ENCODE peak calls at places on chromosomes 3 and 15, in four cellular contexts. S is H1, E is K562, Z is HCT116. D is an unnamed sample.

GRCh38 chr3:98884675-98885371 is 16.7 kb downstream of the DCBLD2 start:
- DNase-seq in S (no peak), E (no peak), Z (no peak), D (no peak)

GRCh38 chr15:70921297-70921696 is 28.7 kb downstream of the LRRC49 start:
- DNase-seq in S (no peak), E (no peak), Z (no peak), D (no peak)

GRCh38 chr3:11662392-11662990 is 18.8 kb upstream of the VGLL4 start:
- DNase-seq in S (no peak), E (no peak), Z (peak), D (no peak)

GRCh38 chr15:84915011-84915958 is 30.8 kb downstream of the SLC28A1 start:
- DNase-seq in S (no peak), E (peak), Z (peak), D (no peak)

GRCh38 chr15:87829651-87830050 is 426.9 kb downstream of the NTRK3 start:
- DNase-seq in S (no peak), E (no peak), Z (no peak), D (no peak)

GRCh38 chr15:69403611-69404010 is 10.5 kb upstream of the KIF23 start:
- DNase-seq in S (no peak), E (no peak), Z (no peak), D (no peak)

GRCh38 chr15:90087454-90088154 is 14.7 kb downstream of the IDH2 start:
- DNase-seq in S (no peak), E (peak), Z (no peak), D (no peak)

GRCh38 chr3:166829896-166830295 is 550.2 kb downstream of the ZBBX start:
- DNase-seq in S (no peak), E (no peak), Z (no peak), D (no peak)

GRCh38 chr3:89586256-89586655 is 478.8 kb downstream of the EPHA3 start:
- DNase-seq in S (no peak), E (no peak), Z (no peak), D (no peak)

GRCh38 chr3:114234739-114235138 is 2.6 kb downstream of the ZNF80 start:
- DNase-seq in S (no peak), E (no peak), Z (no peak), D (no peak)

GRCh38 chr15:26985050-26985449 is 14.1 kb downstream of the GABRG3 start:
- DNase-seq in S (no peak), E (no peak), Z (no peak), D (no peak)

GRCh38 chr3:124351430-124352142 is 359.7 kb upstream of the ROPN1 start:
- DNase-seq in S (no peak), E (peak), Z (peak), D (peak)

GRCh38 chr3:126851934-126852333 is 131.0 kb upstream of the PLXNA1 start:
- DNase-seq in S (peak), E (no peak), Z (no peak), D (no peak)

GRCh38 chr3:169618894-169619792 is 44.4 kb downstream of the MECOM start:
- DNase-seq in S (no peak), E (peak), Z (no peak), D (no peak)

GRCh38 chr3:41711656-41712055 is 250.2 kb downstream of the ULK4 start:
- DNase-seq in S (no peak), E (no peak), Z (no peak), D (no peak)
- TF ChIP-seq POLR2AphosphoS5 in S (no peak), E (no peak), Z (no peak), D (no peak)

GRCh38 chr3:5341610-5342009 is 154.1 kb downstream of the EDEM1 start:
- DNase-seq in S (no peak), E (no peak), Z (no peak), D (no peak)

GRCh38 chr3:5344707-5345106 is 157.2 kb downstream of the EDEM1 start:
- DNase-seq in S (no peak), E (no peak), Z (no peak), D (no peak)

GRCh38 chr3:5339967-5340535 is 152.5 kb downstream of the EDEM1 start:
- DNase-seq in S (no peak), E (no peak), Z (no peak), D (no peak)
- TF ChIP-seq SIN3A in S (no peak), E (no peak), Z (no peak), D (no peak)

GRCh38 chr3:40652072-40652471 is 127.3 kb downstream of the ZNF621 start:
- DNase-seq in S (no peak), E (no peak), Z (no peak), D (no peak)

GRCh38 chr3:40653878-40654277 is 129.1 kb downstream of the ZNF621 start:
- DNase-seq in S (no peak), E (no peak), Z (no peak), D (no peak)

GRCh38 chr3:40645883-40646282 is 121.1 kb downstream of the ZNF621 start:
- DNase-seq in S (no peak), E (no peak), Z (no peak), D (no peak)

DNA sequence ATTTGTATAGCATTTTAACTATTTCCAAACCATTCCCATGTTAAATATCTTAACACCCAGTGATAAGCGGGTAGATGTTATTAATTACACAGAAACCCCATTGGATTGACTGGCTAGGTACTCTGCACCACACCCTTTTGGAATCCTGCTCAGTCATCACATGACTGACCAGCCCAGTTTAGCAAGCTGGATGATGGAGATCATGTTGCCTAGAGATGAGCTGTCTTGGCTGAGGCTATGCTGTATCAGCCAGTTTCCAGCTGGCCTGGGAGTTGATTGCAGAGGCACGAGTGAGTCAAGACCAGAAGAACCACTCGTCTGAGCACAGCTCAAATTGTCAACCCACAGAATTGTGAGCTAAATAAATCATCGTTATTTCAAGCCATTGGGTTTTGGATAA is 124.6 kb downstream of the ZNF621 start:
- DNase-seq in S (no peak), E (peak), Z (no peak), D (no peak)
- TF ChIP-seq POLR2AphosphoS5 in S (no peak), E (no peak), Z (no peak), D (no peak)

GRCh38 chr3:141965471-141965870 is 89.0 kb downstream of the ATP1B3 start:
- DNase-seq in S (no peak), E (no peak), Z (no peak), D (no peak)

GRCh38 chr3:141959531-141959920 is 83.1 kb downstream of the ATP1B3 start:
- DNase-seq in S (no peak), E (no peak), Z (peak), D (peak)

GRCh38 chr3:141963301-141963700 is 86.9 kb downstream of the ATP1B3 start:
- DNase-seq in S (no peak), E (no peak), Z (no peak), D (no peak)

GRCh38 chr3:141959921-141960554 is 83.6 kb downstream of the ATP1B3 start:
- DNase-seq in S (no peak), E (no peak), Z (peak), D (peak)

GRCh38 chr3:141960731-141961130 is 84.3 kb downstream of the ATP1B3 start:
- DNase-seq in S (no peak), E (no peak), Z (no peak), D (no peak)
- TF ChIP-seq SIN3A in S (no peak), E (no peak), Z (no peak), D (no peak)

GRCh38 chr15:100166313-100166712 is 175.5 kb downstream of the ADAMTS17 start:
- DNase-seq in S (no peak), E (no peak), Z (no peak), D (no peak)
- TF ChIP-seq POLR2AphosphoS5 in S (no peak), E (no peak), Z (no peak), D (no peak)